ENCODE peak calls at places on chromosomes 4 and X, in nine cellular contexts. M is cardiac fibroblast; R is activated T-cell treated with anti-CD3 and anti-CD28 coated beads for 1 hour; V is CD4-positive, alpha-beta T cell; O is NCI-H1092 treated with DMSO at 0.1 percent for 48 hours; U is glutamatergic neuron; A is fibroblast of pulmonary artery; Z is fibroblast of mammary gland; B is kidney glomerular epithelial cell. W is an unnamed sample.

GRCh38 chrX:2679534-2680485 is 11.3 kb upstream of the CD99 start:
- DNase-seq in Z (peak), A (peak), R (no peak), O (no peak), B (no peak), M (peak), V (no peak), U (no peak), W (peak)

GRCh38 chr4:148163011-148163410 is 279.2 kb downstream of the NR3C2 start:
- DNase-seq in O (no peak), R (no peak), B (no peak), V (no peak), U (no peak), M (no peak), Z (no peak), A (no peak), W (peak)

GRCh38 chr4:7419961-7420660 is 14.6 kb downstream of the PSAPL1 start:
- DNase-seq in V (no peak), R (no peak), A (no peak), B (no peak), Z (no peak), O (peak), U (no peak), M (no peak), W (no peak)

GRCh38 chrX:138889152-138889551 is 177.6 kb upstream of the FGF13 start:
- DNase-seq in O (no peak), Z (no peak), M (no peak), R (no peak), B (no peak), A (no peak), U (no peak), V (no peak), W (no peak)

GRCh38 chr4:16721618-16722291 is 176.7 kb downstream of the LDB2 start:
- DNase-seq in B (no peak), U (no peak), R (no peak), Z (peak), M (peak), O (no peak), V (no peak), A (peak), W (peak)

GRCh38 chr4:7939377-7940108 is at the start of gene AFAP1:
- DNase-seq in Z (peak), A (peak), M (peak), U (peak), V (peak), B (peak), O (peak), R (peak), W (peak)

GRCh38 chr4:186144596-186145569 is 40.4 kb downstream of the FAM149A start:
- DNase-seq in A (peak), Z (peak), O (peak), M (peak), U (peak), R (no peak), B (peak), V (no peak), W (peak)

GRCh38 chr4:89316931-89317366 is 9.3 kb upstream of the GPRIN3 start:
- DNase-seq in V (no peak), A (peak), M (peak), B (no peak), R (no peak), O (no peak), Z (peak), U (no peak), W (peak)

GRCh38 chr4:33061727-33062126 is 2341.6 kb downstream of the PCDH7 start:
- DNase-seq in O (no peak), U (no peak), V (no peak), A (no peak), R (no peak), Z (no peak), M (no peak), B (no peak), W (no peak)

GRCh38 chrX:40064055-40064597 is 33.6 kb downstream of the BCOR start:
- DNase-seq in B (no peak), Z (no peak), A (no peak), V (no peak), U (no peak), M (no peak), R (no peak), O (no peak), W (no peak)

GRCh38 chr4:123659759-123660158 is 263.2 kb downstream of the SPRY1 start:
- DNase-seq in B (peak), V (no peak), Z (peak), R (no peak), A (peak), O (no peak), U (no peak), M (peak), W (peak)

GRCh38 chrX:24846551-24847170 is 152.9 kb downstream of the POLA1 start:
- DNase-seq in U (no peak), O (peak), R (no peak), V (no peak), Z (peak), A (peak), M (peak), B (no peak), W (peak)

GRCh38 chr4:2712261-2712842 is 43.8 kb downstream of the TNIP2 start:
- DNase-seq in B (no peak), O (no peak), M (peak), U (peak), Z (peak), A (peak), V (no peak), R (no peak), W (peak)

GRCh38 chr4:26813698-26814097 is 46.9 kb upstream of the STIM2 start:
- DNase-seq in Z (no peak), B (no peak), A (no peak), O (no peak), U (no peak), V (no peak), R (no peak), M (no peak), W (no peak)

GRCh38 chr4:98773638-98774037 is 115.2 kb upstream of the TSPAN5 start:
- DNase-seq in A (no peak), M (no peak), R (no peak), U (no peak), Z (no peak), O (no peak), B (no peak), V (no peak), W (no peak)

GRCh38 chrX:154074199-154074598 is 23.3 kb downstream of the MECP2 start:
- DNase-seq in R (no peak), O (no peak), V (no peak), U (no peak), Z (peak), A (peak), B (peak), M (peak), W (peak)

GRCh38 chr4:1793940-1794808 is 1.1 kb downstream of the FGFR3 start:
- DNase-seq in M (peak), U (no peak), A (peak), B (no peak), R (no peak), Z (no peak), V (no peak), O (no peak), W (no peak)

GRCh38 chr4:104591505-104591904 is 96.8 kb upstream of the CXXC4 start:
- DNase-seq in A (peak), Z (no peak), U (peak), M (no peak), B (no peak), O (peak), V (no peak), R (no peak), W (no peak)

GRCh38 chr4:84100071-84100470 is 399.0 kb downstream of the NKX6-1 start:
- DNase-seq in R (no peak), Z (no peak), V (no peak), O (no peak), M (no peak), A (no peak), U (no peak), B (no peak), W (no peak)

GRCh38 chrX:50430917-50431316 is 39.7 kb downstream of the DGKK start:
- DNase-seq in A (no peak), Z (peak), M (no peak), B (no peak), O (no peak), V (no peak), R (no peak), U (no peak), W (no peak)

GRCh38 chr4:155777971-155778710 is 19.3 kb downstream of the GUCY1B1 start:
- DNase-seq in Z (peak), B (no peak), R (no peak), M (peak), A (peak), U (no peak), V (no peak), O (no peak), W (peak)

GRCh38 chr4:144582975-144583374 is 63.0 kb upstream of the HHIP start:
- DNase-seq in R (no peak), V (no peak), U (no peak), O (no peak), A (no peak), M (peak), B (peak), Z (peak), W (peak)

GRCh38 chr4:27412617-27413016 is 552.0 kb downstream of the STIM2 start:
- DNase-seq in A (peak), R (no peak), V (no peak), B (no peak), U (no peak), Z (no peak), M (no peak), O (no peak), W (no peak)

GRCh38 chr4:80215449-80216052 is 18.2 kb downstream of the PRDM8 start:
- DNase-seq in O (peak), A (peak), U (no peak), B (peak), R (no peak), V (no peak), Z (peak), M (peak), W (peak)

GRCh38 chr4:88457307-88458090 is 580 bp downstream of the HERC5 start:
- DNase-seq in O (no peak), B (no peak), V (peak), M (peak), R (peak), U (peak), Z (no peak), A (peak), W (no peak)

GRCh38 chr4:24770111-24770584 is 25.2 kb upstream of the SOD3 start:
- DNase-seq in O (no peak), B (peak), R (no peak), U (no peak), V (no peak), A (peak), M (peak), Z (peak), W (peak)

GRCh38 chrX:67544281-67544680 is 460 bp downstream of the AR start:
- DNase-seq in V (no peak), B (no peak), Z (peak), O (no peak), U (peak), R (no peak), A (peak), M (no peak), W (peak)

GRCh38 chr4:148065069-148065468 is 333.2 kb downstream of the ARHGAP10 start:
- DNase-seq in V (no peak), O (no peak), R (no peak), U (no peak), B (peak), A (peak), M (peak), Z (peak), W (peak)

GRCh38 chr4:48340276-48340904 is 939 bp upstream of the SLAIN2 start:
- DNase-seq in O (no peak), A (peak), V (no peak), Z (peak), U (no peak), M (peak), B (peak), R (no peak), W (peak)

GRCh38 chr4:138790993-138791392 is 224.6 kb upstream of the NOCT start:
- DNase-seq in Z (no peak), B (no peak), V (no peak), U (no peak), O (no peak), M (no peak), A (no peak), R (no peak), W (no peak)

GRCh38 chrX:103773445-103773844 is 3.2 kb upstream of the PLP1 start:
- DNase-seq in B (no peak), M (no peak), V (no peak), U (no peak), Z (no peak), A (no peak), O (no peak), R (no peak), W (no peak)

GRCh38 chr4:85210353-85210752 is 243.9 kb upstream of the WDFY3 start:
- DNase-seq in U (no peak), M (peak), Z (peak), B (no peak), A (no peak), O (no peak), R (no peak), V (no peak), W (no peak)

GRCh38 chrX:117743469-117744251 is 372.9 kb downstream of the KLHL13 start:
- DNase-seq in B (no peak), R (no peak), V (no peak), Z (peak), M (no peak), U (peak), A (no peak), O (peak), W (no peak)

GRCh38 chrX:48071064-48071985 is at the start of gene ZNF630:
- DNase-seq in A (peak), U (peak), Z (peak), M (peak), O (peak), R (peak), V (peak), B (peak), W (peak)

GRCh38 chr4:113255628-113256027 is 206.2 kb downstream of the ANK2 start:
- DNase-seq in U (no peak), V (no peak), Z (no peak), O (no peak), R (no peak), B (no peak), A (no peak), M (no peak), W (no peak)

GRCh38 chrX:136168929-136169735 is 21.8 kb downstream of the FHL1 start:
- DNase-seq in O (peak), B (peak), V (no peak), A (peak), R (no peak), M (peak), Z (peak), U (peak), W (peak)

GRCh38 chrX:123685273-123685672 is 47.6 kb downstream of the THOC2 start:
- DNase-seq in V (no peak), M (no peak), O (no peak), R (no peak), U (no peak), A (no peak), Z (no peak), B (no peak), W (no peak)

W was measured in fibroblast of the aortic adventitia.